ENCODE peak calls at places on chromosomes 16 and 17, in five cellular contexts. One of them, this sample, is unnamed.

GRCh38 chr16:8898660-8899318 is 16.6 kb downstream of the LITAFD start:
- DNase-seq in body of pancreas: no peak
- DNase-seq in upper lobe of right lung: no peak
- DNase-seq in pancreas: no peak
- DNase-seq in BJ: no peak
- DNase-seq in this sample: no peak

GRCh38 chr16:86882586-86883280 is 304.4 kb downstream of the FOXL1 start:
- DNase-seq in body of pancreas: no peak
- DNase-seq in upper lobe of right lung: peak; percentile 45
- DNase-seq in pancreas: peak; percentile 44
- DNase-seq in BJ: no peak
- DNase-seq in this sample: peak; percentile 43

GRCh38 chr17:29574732-29575510 is 6.4 kb downstream of the TP53I13 start:
- DNase-seq in body of pancreas: peak; percentile 72
- DNase-seq in upper lobe of right lung: peak; percentile 41
- DNase-seq in pancreas: peak; percentile 75
- DNase-seq in BJ: no peak
- DNase-seq in this sample: no peak

GRCh38 chr16:57469917-57470470 is 7.5 kb downstream of the POLR2C start:
- DNase-seq in body of pancreas: no peak
- DNase-seq in upper lobe of right lung: no peak
- DNase-seq in pancreas: no peak
- DNase-seq in BJ: no peak
- DNase-seq in this sample: no peak

GRCh38 chr17:43524945-43525575 is 21.1 kb downstream of the ETV4 start:
- DNase-seq in body of pancreas: no peak
- DNase-seq in upper lobe of right lung: no peak
- DNase-seq in pancreas: no peak
- DNase-seq in BJ: no peak
- DNase-seq in this sample: no peak

GRCh38 chr16:10610499-10611184 is 30.2 kb upstream of the EMP2 start:
- DNase-seq in body of pancreas: no peak
- DNase-seq in upper lobe of right lung: no peak
- DNase-seq in pancreas: no peak
- DNase-seq in BJ: no peak
- DNase-seq in this sample: no peak

GRCh38 chr16:12758031-12758669 is 45.5 kb downstream of the CPPED1 start:
- DNase-seq in body of pancreas: no peak
- DNase-seq in upper lobe of right lung: no peak
- DNase-seq in pancreas: no peak
- DNase-seq in BJ: no peak
- DNase-seq in this sample: no peak

GRCh38 chr16:22424161-22424937 is 49.9 kb upstream of the CDR2 start:
- DNase-seq in body of pancreas: peak; percentile 82
- DNase-seq in upper lobe of right lung: no peak
- DNase-seq in pancreas: no peak
- DNase-seq in BJ: no peak
- DNase-seq in this sample: no peak

GRCh38 chr17:68694791-68695485 is 93.8 kb upstream of the FAM20A start:
- DNase-seq in body of pancreas: no peak
- DNase-seq in upper lobe of right lung: no peak
- DNase-seq in pancreas: no peak
- DNase-seq in BJ: no peak
- DNase-seq in this sample: peak; percentile 23

GRCh38 chr17:79681101-79681621 is 49.6 kb upstream of the ENPP7 start:
- DNase-seq in body of pancreas: no peak
- DNase-seq in upper lobe of right lung: no peak
- DNase-seq in pancreas: no peak
- DNase-seq in BJ: no peak
- DNase-seq in this sample: no peak

GRCh38 chr17:8785547-8786412 is 13.4 kb downstream of the MFSD6L start:
- DNase-seq in body of pancreas: peak; percentile 73
- DNase-seq in upper lobe of right lung: peak; percentile 88
- DNase-seq in pancreas: peak; percentile 91
- DNase-seq in BJ: peak; percentile 1
- DNase-seq in this sample: no peak

GRCh38 chr17:32912218-32912897 is 15.6 kb upstream of the TMEM98 start:
- DNase-seq in body of pancreas: peak; percentile 96
- DNase-seq in upper lobe of right lung: peak; percentile 83
- DNase-seq in pancreas: peak; percentile 76
- DNase-seq in BJ: peak; percentile 58
- DNase-seq in this sample: peak; percentile 44

DNA sequence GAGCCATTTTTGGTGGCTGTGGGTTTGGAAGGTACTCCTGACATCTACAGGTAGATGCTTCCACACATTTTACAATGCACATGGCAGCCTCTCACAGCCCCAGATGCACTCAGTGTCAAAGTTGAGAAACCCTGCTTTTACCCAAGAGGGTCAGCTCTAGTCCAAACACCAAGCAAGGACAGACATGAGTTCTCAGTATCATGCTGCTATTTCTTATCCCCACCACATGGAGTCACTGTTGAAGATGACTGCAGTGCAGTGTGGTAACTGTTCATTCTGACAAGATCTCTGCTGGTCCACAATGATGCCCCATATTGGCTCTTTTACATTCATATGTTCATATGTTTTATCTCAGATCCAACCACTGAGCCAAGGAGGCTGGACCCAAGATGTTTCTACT is 50.5 kb upstream of the SALL1 start:
- DNase-seq in body of pancreas: no peak
- DNase-seq in upper lobe of right lung: no peak
- DNase-seq in pancreas: no peak
- DNase-seq in BJ: no peak
- DNase-seq in this sample: no peak
- TF ChIP-seq CTCF in body of pancreas: no peak
- TF ChIP-seq CTCF in upper lobe of right lung: no peak
- TF ChIP-seq CTCF in pancreas: no peak
- TF ChIP-seq CTCF in BJ: no peak
- TF ChIP-seq CTCF in this sample: no peak

GRCh38 chr17:75265614-75266314 is 4.1 kb downstream of the MRPS7 start:
- DNase-seq in body of pancreas: no peak
- DNase-seq in upper lobe of right lung: no peak
- DNase-seq in pancreas: no peak
- DNase-seq in BJ: no peak
- DNase-seq in this sample: no peak
- H3K36me3 ChIP-seq in body of pancreas: no peaks in the 10 kb centered on the region
- H3K36me3 ChIP-seq in upper lobe of right lung: peaks cover 44% of the 10 kb centered on the region
- H3K36me3 ChIP-seq in pancreas: peaks cover 20% of the 10 kb centered on the region
- H3K36me3 ChIP-seq in BJ: peaks cover 9% of the 10 kb centered on the region
- H3K36me3 ChIP-seq in this sample: no peaks in the 10 kb centered on the region

DNA sequence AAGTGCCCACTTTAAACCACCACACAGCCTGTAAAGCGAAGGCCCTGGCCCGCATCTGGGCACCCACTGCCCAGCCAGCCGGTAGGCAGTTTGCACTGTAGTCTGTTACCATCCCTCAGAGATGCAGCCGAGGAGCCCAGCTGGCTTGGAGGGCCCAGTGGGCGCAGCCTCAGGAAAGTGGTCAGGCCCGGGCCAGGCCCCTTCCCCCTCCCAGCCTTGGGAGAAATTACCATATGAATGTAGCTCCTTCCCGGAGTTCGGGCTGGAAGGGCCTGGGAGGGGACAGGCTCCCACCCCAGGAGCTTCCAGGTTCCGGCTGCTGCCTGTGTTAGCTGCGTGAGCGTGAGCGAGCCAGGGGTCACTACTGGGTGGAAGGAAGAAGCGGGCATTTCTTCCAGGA is 325.4 kb downstream of the SEC14L1 start:
- DNase-seq in body of pancreas: no peak
- DNase-seq in upper lobe of right lung: no peak
- DNase-seq in pancreas: no peak
- DNase-seq in BJ: no peak
- DNase-seq in this sample: no peak
- H3K4me3 ChIP-seq in body of pancreas: no peak overlapping the region
- H3K4me3 ChIP-seq in upper lobe of right lung: no peak overlapping the region
- H3K4me3 ChIP-seq in pancreas: no peak overlapping the region
- H3K4me3 ChIP-seq in BJ: no peak overlapping the region
- H3K4me3 ChIP-seq in this sample: no peak overlapping the region

DNA sequence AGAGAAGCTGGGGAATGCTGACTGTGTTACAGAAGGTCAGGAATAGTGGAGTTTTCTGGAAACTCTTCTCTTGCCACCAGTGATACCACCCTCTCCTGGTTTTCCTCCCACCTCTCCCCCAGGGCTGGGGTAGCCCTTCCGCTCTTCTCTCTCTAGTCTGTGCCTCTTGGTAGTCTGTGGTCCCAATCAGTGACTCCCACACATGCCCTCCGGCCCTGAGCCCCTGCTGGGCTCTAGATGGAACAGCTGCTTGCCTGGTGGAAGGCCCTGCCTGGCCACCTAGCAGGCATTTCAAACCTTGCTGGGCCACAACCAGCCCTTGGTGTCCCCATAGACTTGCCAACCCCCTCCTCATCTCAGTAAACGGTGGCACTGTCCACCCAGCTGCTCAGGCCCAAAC is 15.2 kb upstream of the MTSS2 start:
- DNase-seq in body of pancreas: no peak
- DNase-seq in upper lobe of right lung: no peak
- DNase-seq in pancreas: no peak
- DNase-seq in BJ: no peak
- DNase-seq in this sample: no peak
- TF ChIP-seq CTCF in body of pancreas: no peak
- TF ChIP-seq CTCF in upper lobe of right lung: no peak
- TF ChIP-seq CTCF in pancreas: no peak
- TF ChIP-seq CTCF in BJ: no peak
- TF ChIP-seq CTCF in this sample: no peak

DNA sequence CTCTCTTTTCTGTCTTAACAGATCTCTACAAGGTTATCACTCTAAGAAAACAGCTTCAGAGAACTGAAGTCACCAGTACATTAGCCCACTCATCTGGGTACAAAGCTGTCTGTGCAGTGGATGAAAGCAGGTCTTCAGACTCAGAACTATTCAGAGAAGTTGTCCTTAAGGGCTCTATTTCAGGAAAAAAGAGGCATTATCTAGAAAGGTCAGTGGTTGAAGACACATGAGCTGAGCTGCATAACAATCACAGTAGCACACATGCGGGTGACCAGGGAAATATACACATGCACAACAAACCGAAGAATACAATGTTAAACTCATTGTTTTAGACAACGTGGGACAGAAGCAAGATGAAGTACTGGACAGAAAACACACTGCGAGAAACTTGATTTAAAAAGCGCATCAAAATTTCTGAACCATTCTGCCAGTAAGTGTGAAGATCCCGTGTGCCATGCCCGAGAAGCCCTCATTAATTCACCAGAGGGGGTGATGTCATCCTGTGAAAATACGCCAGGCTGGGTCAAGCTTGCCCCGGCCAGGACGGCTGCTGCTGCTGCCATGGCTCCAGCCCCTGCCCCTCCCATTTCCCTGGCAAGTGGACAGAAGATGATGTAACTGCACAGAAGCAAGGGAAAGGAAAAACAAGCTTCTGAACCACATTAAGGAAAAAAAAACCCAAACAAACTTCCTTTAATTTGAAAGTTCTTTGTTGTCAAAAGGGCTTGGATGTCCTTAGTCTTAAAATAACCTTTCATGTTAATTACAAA is 10.1 kb downstream of the DYNC1LI2 start:
- DNase-seq in body of pancreas: peak; percentile 97
- DNase-seq in upper lobe of right lung: peak; percentile 83
- DNase-seq in pancreas: peak; percentile 80
- DNase-seq in BJ: peak; percentile 86
- DNase-seq in this sample: peak; percentile 83
- H3K36me3 ChIP-seq in body of pancreas: no peaks in the 10 kb centered on the region
- H3K36me3 ChIP-seq in upper lobe of right lung: peaks cover 80% of the 10 kb centered on the region
- H3K36me3 ChIP-seq in pancreas: peaks cover 16% of the 10 kb centered on the region
- H3K36me3 ChIP-seq in BJ: peaks cover 11% of the 10 kb centered on the region
- H3K36me3 ChIP-seq in this sample: peaks cover 2% of the 10 kb centered on the region

GRCh38 chr17:61737820-61738219 is 125.5 kb downstream of the BRIP1 start:
- DNase-seq in body of pancreas: no peak
- DNase-seq in upper lobe of right lung: no peak
- DNase-seq in pancreas: no peak
- DNase-seq in BJ: no peak
- DNase-seq in this sample: no peak
- H3K4me3 ChIP-seq in body of pancreas: no peak overlapping the region
- H3K4me3 ChIP-seq in upper lobe of right lung: no peak overlapping the region
- H3K4me3 ChIP-seq in pancreas: no peak overlapping the region
- H3K4me3 ChIP-seq in BJ: no peak overlapping the region
- H3K4me3 ChIP-seq in this sample: no peak overlapping the region

GRCh38 chr17:70070297-70071027 is 4.6 kb upstream of the KCNJ16 start:
- DNase-seq in body of pancreas: no peak
- DNase-seq in upper lobe of right lung: no peak
- DNase-seq in pancreas: no peak
- DNase-seq in BJ: no peak
- DNase-seq in this sample: no peak
- TF ChIP-seq CTCF in body of pancreas: no peak
- TF ChIP-seq CTCF in upper lobe of right lung: no peak
- TF ChIP-seq CTCF in pancreas: no peak
- TF ChIP-seq CTCF in BJ: no peak
- TF ChIP-seq CTCF in this sample: no peak